ENCODE peak calls at places on chromosomes 13 and 19, in seven cellular contexts. One of them, this sample, is unnamed. For H3K4me1 and H3K9me3, the result is how much of the 10 kb centered on the place peaks cover.

GRCh38 chr13:29383476-29383875 is 212.0 kb downstream of the SLC7A1 start:
- DNase-seq in colonic mucosa: no peak
- DNase-seq in stomach: no peak
- DNase-seq in aorta: no peak
- DNase-seq in esophagus squamous epithelium: no peak
- DNase-seq in tibial nerve: no peak
- DNase-seq in HAP-1: no peak
- DNase-seq in this sample: no peak

GRCh38 chr19:28932446-28932845 is 280.5 kb downstream of the UQCRFS1 start:
- DNase-seq in colonic mucosa: no peak
- DNase-seq in stomach: no peak
- DNase-seq in aorta: no peak
- DNase-seq in esophagus squamous epithelium: no peak
- DNase-seq in tibial nerve: no peak
- DNase-seq in HAP-1: no peak
- DNase-seq in this sample: no peak

GRCh38 chr19:28066161-28066560 is 1146.8 kb downstream of the UQCRFS1 start:
- DNase-seq in colonic mucosa: no peak
- DNase-seq in stomach: no peak
- DNase-seq in aorta: no peak
- DNase-seq in esophagus squamous epithelium: no peak
- DNase-seq in tibial nerve: no peak
- DNase-seq in HAP-1: no peak
- DNase-seq in this sample: no peak

GRCh38 chr19:45630463-45630862 is 8.7 kb downstream of the EML2 start:
- DNase-seq in colonic mucosa: no peak
- DNase-seq in stomach: no peak
- DNase-seq in aorta: no peak
- DNase-seq in esophagus squamous epithelium: no peak
- DNase-seq in tibial nerve: no peak
- DNase-seq in HAP-1: peak
- DNase-seq in this sample: no peak

GRCh38 chr19:18223860-18224524 is 2.2 kb downstream of the PDE4C start:
- DNase-seq in colonic mucosa: peak
- DNase-seq in stomach: no peak
- DNase-seq in aorta: peak
- DNase-seq in esophagus squamous epithelium: no peak
- DNase-seq in tibial nerve: no peak
- DNase-seq in HAP-1: peak
- DNase-seq in this sample: peak

GRCh38 chr13:86765462-86765861 is 905.7 kb upstream of the SLITRK5 start:
- DNase-seq in colonic mucosa: no peak
- DNase-seq in stomach: no peak
- DNase-seq in aorta: no peak
- DNase-seq in esophagus squamous epithelium: no peak
- DNase-seq in tibial nerve: no peak
- DNase-seq in HAP-1: no peak
- DNase-seq in this sample: no peak

GRCh38 chr19:8567522-8568172 is 9.6 kb downstream of the MYO1F start:
- DNase-seq in colonic mucosa: peak
- DNase-seq in stomach: no peak
- DNase-seq in aorta: no peak
- DNase-seq in esophagus squamous epithelium: no peak
- DNase-seq in tibial nerve: no peak
- DNase-seq in HAP-1: no peak
- DNase-seq in this sample: no peak

GRCh38 chr13:69300131-69300530 is 807.5 kb upstream of the ATXN8OS start:
- DNase-seq in colonic mucosa: no peak
- DNase-seq in stomach: no peak
- DNase-seq in aorta: no peak
- DNase-seq in esophagus squamous epithelium: no peak
- DNase-seq in tibial nerve: no peak
- DNase-seq in HAP-1: no peak
- DNase-seq in this sample: peak

GRCh38 chr13:20714563-20715339 is 11.3 kb downstream of the IL17D start:
- DNase-seq in colonic mucosa: no peak
- DNase-seq in stomach: no peak
- DNase-seq in aorta: peak
- DNase-seq in esophagus squamous epithelium: no peak
- DNase-seq in tibial nerve: peak
- DNase-seq in HAP-1: no peak
- DNase-seq in this sample: no peak

GRCh38 chr19:6551607-6552450 is 21.0 kb downstream of the TNFSF9 start:
- DNase-seq in colonic mucosa: no peak
- DNase-seq in stomach: no peak
- DNase-seq in aorta: no peak
- DNase-seq in esophagus squamous epithelium: no peak
- DNase-seq in tibial nerve: no peak
- DNase-seq in HAP-1: peak
- DNase-seq in this sample: peak

GRCh38 chr13:77033717-77034302 is 6.9 kb upstream of the FBXL3 start:
- DNase-seq in colonic mucosa: no peak
- DNase-seq in stomach: no peak
- DNase-seq in aorta: no peak
- DNase-seq in esophagus squamous epithelium: no peak
- DNase-seq in tibial nerve: no peak
- DNase-seq in HAP-1: no peak
- DNase-seq in this sample: no peak

GRCh38 chr19:27971071-27971470 is 1241.9 kb downstream of the UQCRFS1 start:
- DNase-seq in colonic mucosa: no peak
- DNase-seq in stomach: no peak
- DNase-seq in aorta: no peak
- DNase-seq in esophagus squamous epithelium: no peak
- DNase-seq in tibial nerve: no peak
- DNase-seq in HAP-1: no peak
- DNase-seq in this sample: no peak

GRCh38 chr19:13808856-13809255 is 13.6 kb downstream of the ZSWIM4 start:
- DNase-seq in colonic mucosa: no peak
- DNase-seq in stomach: no peak
- DNase-seq in aorta: no peak
- DNase-seq in esophagus squamous epithelium: no peak
- DNase-seq in tibial nerve: no peak
- DNase-seq in HAP-1: no peak
- DNase-seq in this sample: no peak

GRCh38 chr19:6577410-6578125 is 13.4 kb downstream of the CD70 start:
- DNase-seq in colonic mucosa: peak
- DNase-seq in stomach: no peak
- DNase-seq in aorta: no peak
- DNase-seq in esophagus squamous epithelium: no peak
- DNase-seq in tibial nerve: no peak
- DNase-seq in HAP-1: peak
- DNase-seq in this sample: no peak

GRCh38 chr19:19464339-19465098 is 50.8 kb downstream of the TSSK6 start:
- DNase-seq in colonic mucosa: no peak
- DNase-seq in stomach: peak
- DNase-seq in aorta: no peak
- DNase-seq in esophagus squamous epithelium: no peak
- DNase-seq in tibial nerve: no peak
- DNase-seq in HAP-1: peak
- DNase-seq in this sample: no peak

GRCh38 chr13:84661718-84662117 is 779.4 kb upstream of the SLITRK1 start:
- DNase-seq in colonic mucosa: no peak
- DNase-seq in stomach: no peak
- DNase-seq in aorta: no peak
- DNase-seq in esophagus squamous epithelium: no peak
- DNase-seq in tibial nerve: no peak
- DNase-seq in HAP-1: no peak
- DNase-seq in this sample: no peak

GRCh38 chr13:51222510-51223283 is 499 bp downstream of the FAM124A start:
- DNase-seq in colonic mucosa: no peak
- DNase-seq in stomach: no peak
- DNase-seq in aorta: no peak
- DNase-seq in esophagus squamous epithelium: no peak
- DNase-seq in tibial nerve: peak
- DNase-seq in HAP-1: peak
- DNase-seq in this sample: peak

GRCh38 chr19:23778566-23778965 is 19.9 kb upstream of the ZNF681 start:
- DNase-seq in colonic mucosa: no peak
- DNase-seq in stomach: no peak
- DNase-seq in aorta: no peak
- DNase-seq in esophagus squamous epithelium: no peak
- DNase-seq in tibial nerve: no peak
- DNase-seq in HAP-1: no peak
- DNase-seq in this sample: no peak

GRCh38 chr19:34644991-34645461 is 31.9 kb downstream of the SCGB2B2 start:
- DNase-seq in colonic mucosa: no peak
- DNase-seq in stomach: no peak
- DNase-seq in aorta: peak
- DNase-seq in esophagus squamous epithelium: no peak
- DNase-seq in tibial nerve: no peak
- DNase-seq in HAP-1: no peak
- DNase-seq in this sample: no peak

GRCh38 chr19:54017266-54017665 is 25.8 kb downstream of the CACNG6 start:
- DNase-seq in colonic mucosa: no peak
- DNase-seq in stomach: no peak
- DNase-seq in aorta: no peak
- DNase-seq in esophagus squamous epithelium: no peak
- DNase-seq in tibial nerve: no peak
- DNase-seq in HAP-1: no peak
- DNase-seq in this sample: peak

GRCh38 chr13:48939728-48940127 is 36.0 kb upstream of the FNDC3A start:
- DNase-seq in colonic mucosa: no peak
- DNase-seq in stomach: no peak
- DNase-seq in aorta: no peak
- DNase-seq in esophagus squamous epithelium: no peak
- DNase-seq in tibial nerve: no peak
- DNase-seq in HAP-1: no peak
- DNase-seq in this sample: no peak

GRCh38 chr19:18191640-18192062 is 1.4 kb upstream of the MPV17L2 start:
- DNase-seq in colonic mucosa: peak
- DNase-seq in stomach: no peak
- DNase-seq in aorta: no peak
- DNase-seq in esophagus squamous epithelium: no peak
- DNase-seq in tibial nerve: no peak
- DNase-seq in HAP-1: no peak
- DNase-seq in this sample: no peak

GRCh38 chr19:35879770-35880317 is 11.5 kb downstream of the APLP1 start:
- DNase-seq in colonic mucosa: peak
- DNase-seq in stomach: peak
- DNase-seq in aorta: peak
- DNase-seq in esophagus squamous epithelium: peak
- DNase-seq in tibial nerve: peak
- DNase-seq in HAP-1: peak
- DNase-seq in this sample: peak

GRCh38 chr13:92951273-92951820 is 275.3 kb upstream of the GPC6 start:
- DNase-seq in colonic mucosa: no peak
- DNase-seq in stomach: no peak
- DNase-seq in aorta: no peak
- DNase-seq in esophagus squamous epithelium: no peak
- DNase-seq in tibial nerve: no peak
- DNase-seq in HAP-1: no peak
- DNase-seq in this sample: no peak

GRCh38 chr13:20519887-20520286 is 5.8 kb downstream of the CRYL1 start:
- DNase-seq in colonic mucosa: no peak
- DNase-seq in stomach: no peak
- DNase-seq in aorta: no peak
- DNase-seq in esophagus squamous epithelium: no peak
- DNase-seq in tibial nerve: no peak
- DNase-seq in HAP-1: no peak
- DNase-seq in this sample: peak

DNA sequence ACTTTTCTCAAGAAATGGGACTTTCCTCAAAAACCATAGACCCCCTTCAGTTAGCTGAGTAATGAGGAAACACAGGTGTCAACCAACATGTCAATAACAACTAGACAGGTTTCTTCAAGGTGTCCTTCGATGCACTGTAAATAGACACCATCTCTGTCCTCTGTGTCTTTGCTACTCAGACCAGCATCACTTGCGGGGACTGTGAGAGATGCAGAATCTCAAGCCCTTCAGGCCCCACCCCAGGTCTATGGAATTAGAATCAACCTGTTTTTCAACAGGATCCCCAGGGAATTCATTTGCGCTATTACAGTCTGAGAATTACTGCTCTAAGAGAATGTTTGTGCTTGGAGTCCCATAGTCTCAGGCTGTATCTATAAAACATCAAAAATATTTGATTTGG is 469.9 kb downstream of the COG6 start:
- DNase-seq in colonic mucosa: no peak
- DNase-seq in stomach: no peak
- DNase-seq in aorta: no peak
- DNase-seq in esophagus squamous epithelium: no peak
- DNase-seq in tibial nerve: no peak
- DNase-seq in HAP-1: peak
- DNase-seq in this sample: no peak
- H3K4me3 ChIP-seq in colonic mucosa: no peak
- H3K4me3 ChIP-seq in stomach: no peak
- H3K4me3 ChIP-seq in aorta: no peak
- H3K4me3 ChIP-seq in esophagus squamous epithelium: no peak
- H3K4me3 ChIP-seq in tibial nerve: no peak
- H3K4me3 ChIP-seq in HAP-1: no peak
- H3K4me3 ChIP-seq in this sample: no peak

DNA sequence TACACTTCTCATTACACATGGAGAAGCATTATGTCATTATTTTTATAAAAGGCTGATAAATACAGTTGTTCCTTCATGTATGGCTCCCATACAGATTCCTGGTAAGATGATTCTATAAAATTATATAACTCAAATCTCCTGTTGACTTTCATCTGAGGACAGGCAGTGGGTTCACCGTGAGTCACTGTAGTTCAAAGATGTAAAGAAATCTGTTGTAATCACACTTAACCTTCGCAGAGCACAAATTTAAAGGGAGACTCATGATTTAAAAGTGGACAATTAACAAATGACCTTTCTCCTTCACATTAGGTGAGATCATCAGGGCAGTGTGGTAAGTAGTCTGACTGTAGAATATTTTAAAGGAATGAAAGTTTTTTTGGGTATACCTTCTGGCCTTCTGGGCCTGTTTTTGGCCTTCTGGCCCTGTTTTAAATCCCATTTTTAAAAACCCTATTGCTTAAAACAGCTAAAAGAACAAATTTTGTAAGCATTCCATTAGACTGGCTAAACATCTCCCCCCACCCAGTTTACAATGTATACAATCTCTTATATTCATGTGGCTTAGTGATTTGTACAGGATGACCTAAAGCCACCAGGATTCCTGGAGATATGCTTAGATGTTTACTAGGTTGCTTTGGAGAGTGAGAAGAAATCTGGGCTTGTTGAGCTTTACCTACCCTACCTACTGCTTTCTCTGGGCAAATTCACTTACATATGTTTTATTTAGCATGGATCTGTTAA is 171.2 kb downstream of the ITGBL1 start:
- DNase-seq in colonic mucosa: no peak
- DNase-seq in stomach: no peak
- DNase-seq in aorta: no peak
- DNase-seq in esophagus squamous epithelium: no peak
- DNase-seq in tibial nerve: no peak
- DNase-seq in HAP-1: no peak
- DNase-seq in this sample: no peak
- H3K4me1 ChIP-seq in colonic mucosa: under half
- H3K4me1 ChIP-seq in stomach: under half
- H3K4me1 ChIP-seq in aorta: under half
- H3K4me1 ChIP-seq in esophagus squamous epithelium: under half
- H3K4me1 ChIP-seq in tibial nerve: under half
- H3K4me1 ChIP-seq in HAP-1: under half
- H3K4me1 ChIP-seq in this sample: under half

GRCh38 chr13:111630411-111630810 is 310.0 kb downstream of the TEX29 start:
- DNase-seq in colonic mucosa: no peak
- DNase-seq in stomach: no peak
- DNase-seq in aorta: no peak
- DNase-seq in esophagus squamous epithelium: no peak
- DNase-seq in tibial nerve: no peak
- DNase-seq in HAP-1: no peak
- DNase-seq in this sample: no peak
- H3K9me3 ChIP-seq in colonic mucosa: under half
- H3K9me3 ChIP-seq in stomach: under half
- H3K9me3 ChIP-seq in aorta: under half
- H3K9me3 ChIP-seq in esophagus squamous epithelium: under half
- H3K9me3 ChIP-seq in tibial nerve: under half
- H3K9me3 ChIP-seq in HAP-1: under half
- H3K9me3 ChIP-seq in this sample: under half

GRCh38 chr13:112885782-112886268 is 83.2 kb upstream of the MCF2L start:
- DNase-seq in colonic mucosa: peak
- DNase-seq in stomach: peak
- DNase-seq in aorta: peak
- DNase-seq in esophagus squamous epithelium: no peak
- DNase-seq in tibial nerve: peak
- DNase-seq in HAP-1: no peak
- DNase-seq in this sample: peak
- H3K4me3 ChIP-seq in colonic mucosa: no peak
- H3K4me3 ChIP-seq in stomach: no peak
- H3K4me3 ChIP-seq in aorta: no peak
- H3K4me3 ChIP-seq in esophagus squamous epithelium: no peak
- H3K4me3 ChIP-seq in tibial nerve: no peak
- H3K4me3 ChIP-seq in HAP-1: no peak
- H3K4me3 ChIP-seq in this sample: no peak